ENCODE peak calls at places on chromosomes 4 and X, in six cellular contexts. One of them, this sample, is unnamed.

GRCh38 chrX:115499112-115499805 is 61.7 kb upstream of the PLS3 start:
- DNase-seq in IMR-90: no peak
- DNase-seq in tibial nerve: no peak
- DNase-seq in uterus: no peak
- DNase-seq in K562: no peak
- DNase-seq in A549: no peak
- DNase-seq in this sample: peak

GRCh38 chr4:108512615-108513505 is 107.5 kb upstream of the RPL34 start:
- DNase-seq in uterus: peak
- DNase-seq in K562: peak
- DNase-seq in A549: no peak
- DNase-seq in tibial nerve: no peak
- DNase-seq in IMR-90: peak
- DNase-seq in this sample: peak

GRCh38 chr4:110049951-110050925 is 137.6 kb downstream of the EGF start:
- DNase-seq in IMR-90: peak
- DNase-seq in uterus: peak
- DNase-seq in A549: peak
- DNase-seq in tibial nerve: peak
- DNase-seq in K562: peak
- DNase-seq in this sample: peak

GRCh38 chrX:49704692-49705404 is 9.1 kb upstream of the PAGE1 start:
- DNase-seq in IMR-90: no peak
- DNase-seq in A549: no peak
- DNase-seq in uterus: no peak
- DNase-seq in K562: no peak
- DNase-seq in tibial nerve: no peak
- DNase-seq in this sample: no peak

GRCh38 chrX:121987163-121987562 is 939.8 kb downstream of the GLUD2 start:
- DNase-seq in K562: no peak
- DNase-seq in uterus: no peak
- DNase-seq in IMR-90: no peak
- DNase-seq in tibial nerve: no peak
- DNase-seq in A549: no peak
- DNase-seq in this sample: no peak

GRCh38 chr4:17721496-17722360 is 59.7 kb downstream of the FAM184B start:
- DNase-seq in tibial nerve: no peak
- DNase-seq in K562: no peak
- DNase-seq in A549: no peak
- DNase-seq in IMR-90: peak
- DNase-seq in uterus: no peak
- DNase-seq in this sample: no peak

GRCh38 chr4:22179124-22179874 is 230.7 kb upstream of the KCNIP4 start:
- DNase-seq in A549: no peak
- DNase-seq in IMR-90: peak
- DNase-seq in uterus: no peak
- DNase-seq in K562: no peak
- DNase-seq in tibial nerve: no peak
- DNase-seq in this sample: no peak

GRCh38 chrX:21802844-21803243 is 36.6 kb upstream of the MBTPS2 start:
- DNase-seq in tibial nerve: no peak
- DNase-seq in K562: no peak
- DNase-seq in IMR-90: no peak
- DNase-seq in A549: no peak
- DNase-seq in uterus: no peak
- DNase-seq in this sample: no peak

GRCh38 chr4:165325732-165326512 is 1.5 kb upstream of the MSMO1 start:
- DNase-seq in K562: peak
- DNase-seq in tibial nerve: no peak
- DNase-seq in uterus: no peak
- DNase-seq in IMR-90: peak
- DNase-seq in A549: no peak
- DNase-seq in this sample: peak

GRCh38 chrX:12162420-12162819 is 24.1 kb downstream of the FRMPD4 start:
- DNase-seq in IMR-90: peak
- DNase-seq in tibial nerve: no peak
- DNase-seq in A549: no peak
- DNase-seq in uterus: no peak
- DNase-seq in K562: no peak
- DNase-seq in this sample: no peak

GRCh38 chr4:4457803-4458550 is 71.1 kb downstream of the NSG1 start:
- DNase-seq in A549: no peak
- DNase-seq in K562: no peak
- DNase-seq in tibial nerve: no peak
- DNase-seq in uterus: no peak
- DNase-seq in IMR-90: peak
- DNase-seq in this sample: no peak

GRCh38 chr4:47662975-47663374 is 174.9 kb downstream of the CORIN start:
- DNase-seq in IMR-90: no peak
- DNase-seq in uterus: no peak
- DNase-seq in K562: peak
- DNase-seq in A549: no peak
- DNase-seq in tibial nerve: no peak
- DNase-seq in this sample: peak
- TF ChIP-seq CTCF in IMR-90: peak
- TF ChIP-seq CTCF in uterus: no peak
- TF ChIP-seq CTCF in K562: peak
- TF ChIP-seq CTCF in A549: no peak
- TF ChIP-seq CTCF in tibial nerve: peak
- TF ChIP-seq CTCF in this sample: peak

GRCh38 chr4:183657564-183657963 is 1.4 kb downstream of the RWDD4 start:
- DNase-seq in A549: no peak
- DNase-seq in tibial nerve: no peak
- DNase-seq in uterus: no peak
- DNase-seq in IMR-90: no peak
- DNase-seq in K562: no peak
- DNase-seq in this sample: peak

GRCh38 chr4:183659919-183660318 is 826 bp downstream of the TRAPPC11 start:
- DNase-seq in IMR-90: peak
- DNase-seq in K562: no peak
- DNase-seq in tibial nerve: no peak
- DNase-seq in A549: no peak
- DNase-seq in uterus: no peak
- DNase-seq in this sample: peak

GRCh38 chr4:183658362-183659028 is 490 bp downstream of the RWDD4 start:
- DNase-seq in tibial nerve: no peak
- DNase-seq in A549: no peak
- DNase-seq in K562: peak
- DNase-seq in IMR-90: peak
- DNase-seq in uterus: no peak
- DNase-seq in this sample: peak

DNA sequence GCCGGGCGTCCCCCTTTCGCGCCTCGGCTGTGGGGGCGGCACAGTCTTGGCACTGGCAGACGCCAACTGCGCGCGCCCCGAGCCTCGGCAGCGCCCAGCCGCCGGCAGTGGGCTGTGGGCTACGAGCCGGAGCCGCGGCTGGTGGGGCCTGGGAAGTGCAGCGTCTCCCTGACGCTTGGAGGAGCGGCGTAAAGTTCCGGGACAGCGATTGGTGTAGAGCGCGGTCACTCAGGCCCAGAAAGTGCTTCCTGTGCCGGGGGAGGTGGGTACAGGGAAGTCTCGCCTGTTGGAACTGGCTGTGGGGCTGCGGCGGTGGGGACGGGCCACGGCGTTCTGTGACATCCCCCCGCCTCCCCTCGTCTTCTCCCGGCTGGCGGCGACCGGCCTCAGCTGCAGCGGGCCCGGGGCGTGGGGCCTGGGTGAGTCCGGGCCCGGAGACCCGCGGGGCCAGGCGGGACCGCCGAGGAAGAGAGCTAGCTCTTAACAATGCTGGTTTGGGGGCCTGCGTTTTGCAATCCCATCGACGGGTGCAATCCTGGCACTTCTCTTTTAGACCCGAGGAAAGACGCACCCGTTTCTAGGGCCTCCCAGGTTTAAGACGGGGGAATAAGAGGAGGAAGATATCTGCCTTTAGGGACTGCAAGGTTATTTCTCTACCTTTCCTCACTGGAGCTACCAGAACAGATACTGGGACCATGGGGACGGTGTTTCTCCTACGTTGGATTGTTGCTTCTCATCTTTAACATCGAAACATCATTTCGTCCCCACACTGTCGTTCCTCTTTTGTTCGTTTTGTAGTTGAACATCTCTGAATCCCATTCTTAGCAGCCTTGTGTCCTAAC is at the start of the genes RWDD4 and TRAPPC11:
- DNase-seq in A549: peak
- DNase-seq in K562: peak
- DNase-seq in uterus: peak
- DNase-seq in IMR-90: peak
- DNase-seq in tibial nerve: peak
- DNase-seq in this sample: peak
- TF ChIP-seq POLR2A in A549: peak
- TF ChIP-seq POLR2A in K562: peak
- TF ChIP-seq POLR2A in uterus: peak
- TF ChIP-seq POLR2A in IMR-90: no peak
- TF ChIP-seq POLR2A in tibial nerve: peak
- TF ChIP-seq POLR2A in this sample: peak

DNA sequence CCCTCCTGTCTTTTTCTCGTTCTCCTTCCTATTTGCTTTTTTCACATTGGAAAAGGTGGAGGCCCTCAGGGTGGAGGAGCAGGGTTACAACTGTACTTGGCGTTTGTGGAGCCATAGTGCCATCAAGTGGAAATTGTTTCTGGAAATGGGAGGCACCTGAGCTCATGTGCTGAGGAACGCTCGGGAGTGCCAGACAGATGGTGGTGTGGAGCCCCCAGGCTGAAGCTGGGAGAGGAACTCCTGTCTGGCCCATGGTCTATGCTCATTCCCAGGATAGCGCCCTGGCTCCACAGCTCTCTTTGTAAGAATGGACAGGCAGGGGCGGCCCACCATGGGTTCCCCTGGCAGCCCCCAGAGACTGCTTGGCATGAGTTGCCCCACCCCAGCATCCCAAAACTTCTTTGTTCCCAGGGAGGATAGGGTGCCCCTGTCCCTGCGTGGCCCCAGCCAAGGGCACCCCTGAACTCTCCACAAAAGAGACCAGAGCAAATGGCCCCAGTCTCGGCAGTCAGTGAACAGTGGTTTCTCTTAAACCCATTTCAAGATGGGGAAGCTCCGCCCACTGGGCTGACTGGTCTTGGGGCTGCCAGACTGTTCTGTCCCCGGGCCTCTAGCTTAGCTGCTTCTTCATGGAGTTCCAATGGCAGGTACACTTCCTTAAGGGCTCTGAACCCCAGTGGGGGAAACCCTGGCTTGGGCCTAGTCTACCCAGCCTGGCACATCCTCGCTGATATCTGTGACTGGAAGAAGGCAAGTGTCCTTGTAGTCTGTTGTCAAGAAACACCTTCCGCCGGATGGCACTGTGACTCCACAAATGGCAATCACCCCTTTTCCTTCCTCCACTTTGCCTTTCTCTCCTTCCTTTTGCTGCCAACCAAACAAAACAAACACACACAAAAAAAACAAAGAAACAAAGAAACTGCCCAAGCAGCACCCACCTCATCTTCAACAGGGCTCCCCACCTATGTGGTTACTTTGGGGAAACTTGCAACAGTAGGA is 70.1 kb downstream of the NBDY start:
- DNase-seq in IMR-90: no peak
- DNase-seq in A549: no peak
- DNase-seq in tibial nerve: no peak
- DNase-seq in K562: no peak
- DNase-seq in uterus: peak
- DNase-seq in this sample: no peak
- TF ChIP-seq CTCF in IMR-90: peak
- TF ChIP-seq CTCF in A549: no peak
- TF ChIP-seq CTCF in tibial nerve: no peak
- TF ChIP-seq CTCF in K562: no peak
- TF ChIP-seq CTCF in uterus: peak
- TF ChIP-seq CTCF in this sample: no peak

GRCh38 chr4:88456757-88457306 is at the start of gene HERC5:
- DNase-seq in K562: peak
- DNase-seq in A549: peak
- DNase-seq in tibial nerve: peak
- DNase-seq in uterus: peak
- DNase-seq in IMR-90: peak
- DNase-seq in this sample: peak
- TF ChIP-seq POLR2A in K562: no peak
- TF ChIP-seq POLR2A in A549: no peak
- TF ChIP-seq POLR2A in tibial nerve: peak
- TF ChIP-seq POLR2A in uterus: peak
- TF ChIP-seq POLR2A in IMR-90: no peak
- TF ChIP-seq POLR2A in this sample: peak

DNA sequence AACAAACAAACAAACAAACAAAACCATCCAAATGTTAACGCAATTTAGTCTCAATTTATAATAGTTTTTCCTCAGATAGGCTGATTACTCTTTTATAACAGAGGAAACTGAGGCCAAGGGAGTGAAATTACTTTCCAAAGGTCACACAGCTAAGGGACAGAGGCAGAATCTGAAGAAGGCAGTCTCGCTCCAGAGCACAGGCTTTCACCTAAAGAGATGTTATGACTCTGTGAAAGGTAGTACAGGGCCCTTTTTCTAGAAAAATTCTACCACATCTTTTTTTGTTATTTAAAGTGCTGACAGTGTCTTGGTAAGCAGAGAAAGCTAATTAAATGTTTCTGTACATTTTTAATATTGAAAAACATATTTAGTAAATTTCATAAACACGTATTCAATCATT is 7.5 kb upstream of the APBB2 start:
- DNase-seq in tibial nerve: no peak
- DNase-seq in uterus: no peak
- DNase-seq in A549: no peak
- DNase-seq in K562: no peak
- DNase-seq in IMR-90: no peak
- DNase-seq in this sample: no peak
- TF ChIP-seq CTCF in tibial nerve: no peak
- TF ChIP-seq CTCF in uterus: no peak
- TF ChIP-seq CTCF in A549: no peak
- TF ChIP-seq CTCF in K562: no peak
- TF ChIP-seq CTCF in IMR-90: no peak
- TF ChIP-seq CTCF in this sample: no peak

DNA sequence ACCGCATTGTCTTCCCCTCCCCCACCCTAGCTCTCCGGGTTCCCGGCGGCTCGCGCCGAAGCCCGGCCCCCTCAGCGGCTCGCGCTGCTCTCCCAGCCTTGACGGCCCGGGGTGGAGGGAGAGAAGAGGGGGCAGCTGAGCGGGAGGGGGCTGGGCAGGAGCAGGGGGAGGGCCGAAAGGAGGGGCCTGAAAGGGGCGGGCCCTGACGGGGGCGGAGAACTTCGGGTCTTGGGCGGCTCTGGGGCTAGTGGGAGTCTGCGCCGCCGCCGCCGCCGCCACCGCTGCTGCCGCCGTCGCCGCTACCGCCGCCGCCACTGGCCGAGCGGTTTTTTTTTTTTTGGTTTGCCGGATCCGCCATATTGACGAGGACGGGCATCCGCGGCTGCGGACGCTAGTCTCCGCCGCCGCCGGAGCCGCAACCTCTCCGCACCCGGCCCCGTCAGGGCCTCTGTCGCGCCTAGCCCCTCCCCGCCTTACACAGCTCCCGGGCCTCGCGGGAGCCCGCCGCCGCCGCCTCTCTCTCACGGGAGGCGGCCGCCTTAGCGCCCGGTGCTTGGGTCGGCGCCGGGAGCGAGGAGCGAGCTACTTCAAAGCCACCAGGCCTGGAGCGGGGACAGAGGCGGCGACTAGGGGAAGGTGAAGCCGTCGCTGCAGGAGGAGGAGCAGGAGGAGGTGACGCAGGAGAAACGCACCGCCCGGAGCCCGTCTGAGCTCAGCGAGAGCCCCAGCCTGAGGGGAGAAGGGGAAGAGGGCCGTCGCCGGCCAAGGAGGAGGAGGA is at the start of gene USP9X:
- DNase-seq in IMR-90: peak
- DNase-seq in A549: peak
- DNase-seq in tibial nerve: peak
- DNase-seq in K562: peak
- DNase-seq in uterus: peak
- DNase-seq in this sample: peak
- TF ChIP-seq POLR2A in IMR-90: peak
- TF ChIP-seq POLR2A in A549: peak
- TF ChIP-seq POLR2A in tibial nerve: peak
- TF ChIP-seq POLR2A in K562: peak
- TF ChIP-seq POLR2A in uterus: peak
- TF ChIP-seq POLR2A in this sample: peak

GRCh38 chr4:121696140-121696640 is 590 bp downstream of the ANXA5 start:
- DNase-seq in tibial nerve: peak
- DNase-seq in K562: peak
- DNase-seq in IMR-90: peak
- DNase-seq in A549: no peak
- DNase-seq in uterus: peak
- DNase-seq in this sample: peak
- TF ChIP-seq CTCF in tibial nerve: no peak
- TF ChIP-seq CTCF in K562: no peak
- TF ChIP-seq CTCF in IMR-90: peak
- TF ChIP-seq CTCF in A549: no peak
- TF ChIP-seq CTCF in uterus: peak
- TF ChIP-seq CTCF in this sample: no peak